ENCODE peak calls at places on chromosomes 1 and 21, in six cellular contexts. U is HCT116, L is GM23338, F is A549, M is GM12878, Q is K562. P is an unnamed sample. For H3K4me1, the result is how much of the 10 kb centered on the place peaks cover.

GRCh38 chr1:95039360-95040031 is 33.3 kb downstream of the ALG14 start:
- DNase-seq in F (no peak), L (no peak), Q (no peak), U (no peak), M (no peak), P (no peak)

GRCh38 chr1:201905234-201905890 is 16.7 kb downstream of the SHISA4 start:
- DNase-seq in F (no peak), M (no peak), Q (no peak), L (no peak), U (no peak), P (no peak)

GRCh38 chr1:94831636-94832035 is 11.5 kb downstream of the SLC44A3 start:
- DNase-seq in U (no peak), L (no peak), F (no peak), Q (no peak), M (no peak), P (no peak)

GRCh38 chr1:89499320-89499719 is 25.3 kb upstream of the LRRC8B start:
- DNase-seq in M (no peak), L (no peak), U (no peak), Q (no peak), F (no peak), P (no peak)

GRCh38 chr1:94555091-94555490 is 13.5 kb upstream of the F3 start:
- DNase-seq in L (no peak), Q (no peak), M (no peak), U (no peak), F (no peak), P (no peak)

GRCh38 chr21:36211660-36212512 is 55.3 kb downstream of the DOP1B start:
- DNase-seq in U (no peak), L (no peak), M (no peak), F (no peak), Q (no peak), P (no peak)

GRCh38 chr1:12630946-12631540 is 12.8 kb upstream of the AADACL4 start:
- DNase-seq in L (no peak), Q (no peak), M (no peak), F (no peak), U (no peak), P (no peak)

GRCh38 chr1:227738820-227739219 is 3.6 kb downstream of the SNAP47 start:
- DNase-seq in F (no peak), Q (no peak), M (no peak), U (no peak), L (no peak), P (no peak)

GRCh38 chr1:218344814-218345672 is at the start of gene TGFB2:
- DNase-seq in Q (peak), U (no peak), M (no peak), F (peak), L (peak), P (peak)

GRCh38 chr1:202857136-202857610 is 31.8 kb downstream of the RABIF start:
- DNase-seq in M (no peak), U (no peak), Q (no peak), F (no peak), L (no peak), P (no peak)

GRCh38 chr1:78304766-78305165 is 186.0 kb upstream of the PTGFR start:
- DNase-seq in U (no peak), L (no peak), Q (no peak), M (no peak), F (no peak), P (no peak)

GRCh38 chr1:78004719-78005346 is at the start of gene DNAJB4:
- DNase-seq in M (peak), Q (peak), L (peak), U (peak), F (peak), P (peak)

GRCh38 chr1:245837741-245838140 is 669.3 kb downstream of the SMYD3 start:
- DNase-seq in L (no peak), F (no peak), U (no peak), M (no peak), Q (no peak), P (no peak)

GRCh38 chr1:108503062-108503740 is 53.1 kb downstream of the NBPF6 start:
- DNase-seq in F (peak), U (no peak), L (peak), Q (no peak), M (no peak), P (no peak)

GRCh38 chr1:41726899-41727748 is 191.6 kb downstream of the HIVEP3 start:
- DNase-seq in U (no peak), F (no peak), M (peak), L (peak), Q (no peak), P (no peak)

GRCh38 chr1:220680085-220680687 is 10.0 kb upstream of the C1orf115 start:
- DNase-seq in Q (peak), M (no peak), F (peak), L (peak), U (peak), P (peak)

GRCh38 chr1:40803447-40803846 is 19.9 kb downstream of the KCNQ4 start:
- DNase-seq in Q (no peak), U (no peak), M (no peak), L (peak), F (no peak), P (no peak)

GRCh38 chr1:3697810-3698209 is 45.5 kb downstream of the TP73 start:
- DNase-seq in U (no peak), F (no peak), L (no peak), Q (no peak), M (no peak), P (no peak)

GRCh38 chr1:19942657-19943056 is 19.2 kb upstream of the PLA2G2E start:
- DNase-seq in M (no peak), F (no peak), L (no peak), U (no peak), Q (no peak), P (no peak)

GRCh38 chr1:71087060-71087459 is 6.2 kb upstream of the ZRANB2 start:
- DNase-seq in F (no peak), M (no peak), U (no peak), Q (no peak), L (peak), P (no peak)

DNA sequence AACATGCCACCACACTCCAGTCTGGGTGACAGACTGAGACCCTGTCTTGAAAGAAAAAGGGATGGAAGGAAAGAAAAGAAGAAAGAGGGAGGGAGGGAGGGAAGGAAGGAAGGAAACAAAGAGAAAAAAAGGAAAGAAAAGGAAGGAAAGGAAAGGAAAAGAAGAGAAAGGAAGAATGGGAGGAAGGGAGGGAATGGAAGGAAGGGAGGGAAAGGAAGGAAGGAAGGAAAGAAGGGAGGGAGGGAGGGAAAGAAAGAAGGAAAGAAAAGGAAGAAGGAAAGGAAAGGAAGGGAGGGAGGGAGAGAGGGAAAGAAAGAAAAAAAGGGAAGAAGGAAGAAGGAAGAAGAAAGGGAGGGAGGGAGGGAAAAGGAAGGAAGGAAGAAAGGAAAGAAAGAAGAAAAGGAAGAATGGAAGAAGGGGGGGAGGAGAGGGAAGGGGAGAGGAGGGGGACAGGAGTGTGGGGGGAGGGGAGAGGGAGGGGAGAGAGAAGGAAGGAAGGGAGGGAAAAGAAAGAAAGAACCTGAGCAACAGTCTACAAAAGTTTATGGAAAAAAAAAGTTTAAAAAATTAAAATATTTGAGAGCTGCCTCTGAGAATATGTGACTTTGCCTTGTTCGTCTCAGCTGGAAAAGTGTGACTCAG is 5.1 kb upstream of the PPP1R15B start:
- DNase-seq in M (no peak), F (no peak), L (no peak), U (no peak), Q (no peak), P (no peak)
- H3K4me1 ChIP-seq in M (under half), F (half or more), L (under half), U (half or more), Q (under half), P (half or more)

DNA sequence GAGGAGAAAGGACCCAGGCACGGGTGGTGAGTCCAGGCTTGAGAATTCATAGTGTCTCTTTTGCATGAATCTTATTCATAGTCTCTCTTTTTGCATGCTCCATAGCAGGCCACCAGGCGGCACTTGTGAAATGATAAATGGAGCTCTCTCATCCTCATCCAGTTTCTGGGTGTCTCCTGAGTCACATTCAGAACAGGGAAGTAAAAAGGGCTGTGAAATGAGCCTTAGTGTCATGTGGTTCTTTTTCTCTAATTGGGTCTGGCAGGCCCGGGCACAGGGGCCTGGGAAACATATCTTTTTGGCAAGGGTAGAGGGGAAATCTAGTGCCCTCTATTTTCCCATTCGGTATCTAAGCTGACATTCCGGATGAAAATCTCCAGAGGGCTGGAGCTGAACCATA is 19.1 kb upstream of the NCF2 start:
- DNase-seq in U (no peak), Q (no peak), M (no peak), F (peak), L (peak), P (no peak)
- TF ChIP-seq CTCF in U (peak), Q (peak), M (peak), F (peak), L (peak), P (peak)

GRCh38 chr1:231860221-231861088 is 233.9 kb downstream of the DISC1 start:
- DNase-seq in F (no peak), U (no peak), L (no peak), Q (no peak), M (no peak), P (no peak)
- TF ChIP-seq REST in F (no peak), U (no peak), L (no peak), Q (no peak), M (no peak), P (no peak)

DNA sequence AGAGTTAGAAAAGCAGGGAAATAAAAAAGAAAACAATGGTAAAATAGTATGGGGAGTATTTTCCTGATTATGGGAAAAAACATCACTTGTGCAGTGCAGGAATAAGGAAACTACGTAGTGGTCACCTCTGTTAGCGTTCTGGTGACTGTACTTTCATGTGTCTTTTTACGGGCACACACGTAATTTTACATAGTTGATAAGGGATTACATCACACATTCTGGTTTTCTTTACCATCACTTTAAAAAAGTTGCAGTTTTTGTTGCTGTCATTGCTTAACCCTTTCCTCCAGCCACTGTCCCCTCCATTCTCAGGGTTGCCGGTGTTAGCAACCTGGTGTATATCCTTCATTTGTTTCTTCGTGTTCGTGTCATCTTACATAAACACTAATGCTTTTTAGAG is 35.1 kb downstream of the CNIH3 start:
- DNase-seq in U (no peak), L (no peak), Q (no peak), M (no peak), F (no peak), P (no peak)
- H3K4me1 ChIP-seq in U (under half), L (under half), Q (under half), M (under half), F (under half), P (under half)

DNA sequence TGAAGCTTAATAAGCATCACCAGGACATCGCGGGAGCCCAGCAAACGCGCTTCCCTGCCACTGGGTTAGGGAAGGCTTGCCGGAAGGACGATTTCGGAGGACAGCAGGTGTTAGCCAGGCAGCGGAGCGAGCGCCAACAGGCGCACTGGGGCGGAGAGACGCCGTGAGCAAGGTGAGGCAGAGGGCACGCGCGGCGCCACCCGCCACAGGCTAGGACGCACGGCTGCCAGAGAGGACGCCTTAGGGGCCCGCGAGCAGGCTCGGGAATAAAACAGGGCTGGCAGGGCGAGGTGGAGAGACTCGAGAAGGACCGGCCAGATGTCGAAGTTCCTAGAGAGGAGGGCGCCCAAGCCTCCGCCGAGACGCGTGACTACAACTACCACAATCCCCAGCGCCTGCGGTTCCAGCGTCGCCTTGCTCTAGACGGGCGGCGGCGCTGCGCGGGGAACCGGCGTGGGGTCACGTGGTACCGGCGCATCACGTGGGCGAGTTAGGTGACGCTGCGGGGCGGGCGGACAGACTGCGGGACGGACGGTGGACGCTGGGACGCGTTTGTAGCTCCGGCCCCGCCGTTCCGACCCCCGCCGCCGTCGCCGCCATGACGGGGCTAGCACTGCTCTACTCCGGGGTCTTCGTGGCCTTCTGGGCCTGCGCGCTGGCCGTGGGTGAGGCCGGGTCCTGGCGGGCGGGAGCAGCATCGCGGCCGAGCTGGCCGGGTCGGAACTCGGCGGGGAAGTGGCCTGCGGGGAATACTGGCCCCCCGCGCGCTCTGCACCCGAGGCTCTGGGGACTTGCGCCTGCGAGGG is at the start of gene ATP6V0B:
- DNase-seq in F (peak), M (peak), L (peak), U (peak), Q (peak), P (no peak)
- TF ChIP-seq CTCF in F (no peak), M (peak), L (peak), U (no peak), Q (peak), P (no peak)